ENCODE peak calls at places on chromosomes 5 and 9, in six cellular contexts. L is PC-9, G is H9, I is hepatocyte, P is GM23338, T is GM23248. V is an unnamed sample.

GRCh38 chr5:124584991-124585715 is 161.3 kb downstream of the ZNF608 start:
- DNase-seq in T (no peak), I (no peak), L (no peak), P (no peak), G (no peak), V (no peak)

GRCh38 chr5:44051591-44051990 is 337.6 kb downstream of the FGF10 start:
- DNase-seq in G (no peak), T (no peak), P (no peak), I (no peak), L (no peak), V (no peak)

GRCh38 chr9:137306546-137307254 is 4.6 kb upstream of the NRARP start:
- DNase-seq in L (no peak), I (no peak), G (peak; percentile 33), T (no peak), P (no peak), V (no peak)

GRCh38 chr9:130899051-130899748 is 2.6 kb upstream of the QRFP start:
- DNase-seq in G (no peak), T (no peak), P (no peak), L (no peak), I (no peak), V (no peak)

GRCh38 chr9:32351845-32352244 is 32.6 kb upstream of the ACO1 start:
- DNase-seq in P (peak; percentile 81), L (no peak), T (peak; percentile 5), G (peak; percentile 79), I (no peak), V (peak; percentile 7)

GRCh38 chr5:68699966-68700365 is 393.8 kb upstream of the SLC30A5 start:
- DNase-seq in I (no peak), L (no peak), T (no peak), G (no peak), P (no peak), V (no peak)

GRCh38 chr5:111143910-111144309 is 51.8 kb downstream of the WDR36 start:
- DNase-seq in T (peak; percentile 96), P (no peak), G (no peak), I (no peak), L (no peak), V (no peak)

GRCh38 chr9:117555964-117556629 is 141.2 kb upstream of the ASTN2 start:
- DNase-seq in L (peak; percentile 28), G (peak; percentile 84), T (peak; percentile 54), P (peak; percentile 91), I (peak; percentile 79), V (peak; percentile 44)

GRCh38 chr5:94281402-94281801 is 337.0 kb downstream of the KIAA0825 start:
- DNase-seq in I (no peak), L (no peak), T (no peak), P (peak; percentile 46), G (no peak), V (no peak)

GRCh38 chr9:4923580-4924544 is 61.2 kb upstream of the JAK2 start:
- DNase-seq in G (no peak), L (no peak), P (peak; percentile 35), I (peak; percentile 10), T (peak; percentile 51), V (peak; percentile 55)

GRCh38 chr5:154967419-154968024 is 26.6 kb downstream of the MRPL22 start:
- DNase-seq in L (no peak), P (peak; percentile 46), G (no peak), T (peak; percentile 38), I (peak; percentile 10), V (peak; percentile 7)

GRCh38 chr9:69937358-69937757 is 106.3 kb upstream of the MAMDC2 start:
- DNase-seq in L (no peak), T (peak; percentile 80), G (no peak), P (no peak), I (no peak), V (no peak)

GRCh38 chr5:107542428-107542827 is 128.3 kb downstream of the EFNA5 start:
- DNase-seq in L (peak; percentile 88), P (no peak), T (peak; percentile 76), G (no peak), I (peak; percentile 87), V (peak; percentile 29)

GRCh38 chr9:77819672-77820071 is 171.6 kb upstream of the GNA14 start:
- DNase-seq in T (peak; percentile 50), P (no peak), I (no peak), L (no peak), G (no peak), V (no peak)

GRCh38 chr9:35313911-35314310 is 152.1 kb downstream of the UNC13B start:
- DNase-seq in L (no peak), P (peak; percentile 8), I (no peak), G (no peak), T (peak; percentile 66), V (no peak)

GRCh38 chr5:134638760-134639201 is 6.2 kb upstream of the SAR1B start:
- DNase-seq in P (no peak), G (no peak), T (no peak), L (no peak), I (peak; percentile 57), V (no peak)
- H3K79me2 ChIP-seq in P (no peaks in the 10 kb centered on the region), G (no peaks in the 10 kb centered on the region), T (no peaks in the 10 kb centered on the region), L (no peaks in the 10 kb centered on the region), I (no peaks in the 10 kb centered on the region), V (no peaks in the 10 kb centered on the region)

GRCh38 chr5:10581424-10581748 is 17.5 kb downstream of the ANKRD33B start:
- DNase-seq in T (no peak), L (no peak), G (no peak), P (no peak), I (no peak), V (no peak)

GRCh38 chr5:10579537-10580521 is 16.0 kb downstream of the ANKRD33B start:
- DNase-seq in I (no peak), P (no peak), T (no peak), G (no peak), L (no peak), V (no peak)

GRCh38 chr5:10581867-10582511 is 18.1 kb downstream of the ANKRD33B start:
- DNase-seq in P (no peak), G (no peak), I (no peak), L (no peak), T (peak; percentile 29), V (no peak)

GRCh38 chr5:10582512-10582897 is 18.6 kb downstream of the ANKRD33B start:
- DNase-seq in I (no peak), T (no peak), P (no peak), G (no peak), L (no peak), V (no peak)

GRCh38 chr5:10580531-10581423 is 16.9 kb downstream of the ANKRD33B start:
- DNase-seq in T (no peak), L (no peak), I (no peak), P (no peak), G (no peak), V (no peak)
- H4K20me1 ChIP-seq in T (no peaks in the 10 kb centered on the region), L (no peaks in the 10 kb centered on the region), I (no peaks in the 10 kb centered on the region), P (no peaks in the 10 kb centered on the region), G (no peaks in the 10 kb centered on the region), V (no peaks in the 10 kb centered on the region)

GRCh38 chr5:169651526-169651925 is 14.5 kb downstream of the DOCK2 start:
- DNase-seq in T (no peak), I (no peak), P (no peak), L (no peak), G (no peak), V (no peak)
- H2AFZ ChIP-seq in T (peak overlapping the region; percentile 51), I (no peak overlapping the region), P (no peak overlapping the region), L (no peak overlapping the region), G (no peak overlapping the region), V (no peak overlapping the region)

GRCh38 chr5:142324871-142325676 is at the start of gene SPRY4:
- DNase-seq in G (peak; percentile 97), L (peak; percentile 96), T (peak; percentile 98), P (peak; percentile 98), I (peak; percentile 98), V (peak; percentile 79)
- H3K79me2 ChIP-seq in G (peaks cover 48% of the 10 kb centered on the region), L (peaks cover 80% of the 10 kb centered on the region), T (peaks cover 73% of the 10 kb centered on the region), P (peaks cover 72% of the 10 kb centered on the region), I (peaks cover 30% of the 10 kb centered on the region), V (no peaks in the 10 kb centered on the region)

GRCh38 chr9:127761491-127761904 is 17.0 kb downstream of the SH2D3C start:
- DNase-seq in T (no peak), G (no peak), L (no peak), I (no peak), P (no peak), V (no peak)

GRCh38 chr9:127755558-127756060 is 20.5 kb upstream of the TOR2A start:
- DNase-seq in T (no peak), I (no peak), G (no peak), P (no peak), L (no peak), V (no peak)

GRCh38 chr9:127756233-127756632 is 21.1 kb upstream of the TOR2A start:
- DNase-seq in I (no peak), P (no peak), G (no peak), T (no peak), L (no peak), V (no peak)

GRCh38 chr9:127761061-127761460 is 17.4 kb downstream of the SH2D3C start:
- DNase-seq in L (no peak), P (no peak), I (no peak), T (no peak), G (no peak), V (no peak)

DNA sequence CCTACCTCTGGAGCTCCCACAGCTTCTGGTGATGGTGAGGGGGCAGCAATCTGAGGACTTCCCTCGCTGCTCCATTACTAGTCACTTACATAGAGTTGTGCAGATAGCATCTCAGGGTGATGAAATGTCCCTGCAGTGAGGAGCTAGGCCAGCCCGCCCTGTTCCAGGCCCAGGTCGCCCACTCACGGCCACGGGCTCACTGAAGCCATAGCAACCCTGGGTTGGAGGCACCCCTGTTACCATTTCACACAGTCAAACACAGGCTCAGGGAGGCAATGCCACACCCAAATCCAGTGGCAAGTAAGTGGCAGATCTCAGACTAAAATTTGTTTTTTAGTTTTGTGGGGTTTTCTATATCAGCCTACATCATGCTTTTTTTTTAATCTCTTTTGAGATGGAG is 19.6 kb downstream of the SH2D3C start:
- DNase-seq in T (no peak), L (no peak), P (no peak), G (no peak), I (no peak), V (no peak)
- H4K20me1 ChIP-seq in T (no peaks in the 10 kb centered on the region), L (no peaks in the 10 kb centered on the region), P (no peaks in the 10 kb centered on the region), G (no peaks in the 10 kb centered on the region), I (no peaks in the 10 kb centered on the region), V (no peaks in the 10 kb centered on the region)

DNA sequence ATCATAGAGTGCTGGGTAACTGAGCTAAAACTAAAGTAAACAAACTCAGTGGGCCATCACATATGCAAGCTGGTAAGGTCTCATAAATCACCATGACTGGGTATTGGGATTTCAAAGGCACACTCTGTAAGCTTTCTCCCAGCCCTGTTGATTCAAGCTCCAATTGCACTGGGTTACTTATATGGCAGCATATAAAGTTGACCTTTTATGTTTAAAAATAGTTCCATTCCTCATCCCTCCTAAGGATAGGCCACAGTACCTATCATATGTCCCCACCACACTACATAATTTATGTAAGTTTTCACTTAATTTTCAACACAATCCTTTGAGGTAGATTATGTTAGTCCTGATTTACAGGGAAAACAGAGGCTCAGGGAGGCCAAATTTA is 438.4 kb downstream of the RAB3C start:
- DNase-seq in I (peak; percentile 15), L (no peak), T (no peak), G (no peak), P (no peak), V (no peak)
- H2AFZ ChIP-seq in I (no peak overlapping the region), L (no peak overlapping the region), T (no peak overlapping the region), G (no peak overlapping the region), P (no peak overlapping the region), V (no peak overlapping the region)